ENCODE peak calls at places on chromosomes 2 and 18, in ten cellular contexts. D is right cardiac atrium; Q is activated T-helper 1 cell treated with Interleukin-2 at 50 U/mL for 16 hours; I is mesothelial cell of epicardium; O is activated CD8-positive, alpha-beta memory T cell treated with anti-CD3 and anti-CD28 coated beads, Interleukin-2, amount 50 U/mL, for 4 hours; T is frontal cortex; Z is neural crest cell; M is ELR; N is M059J; C is SJSA1. E is an unnamed sample.

GRCh38 chr2:158753561-158754302 is 41.4 kb upstream of the DAPL1 start:
- DNase-seq in D (peak; percentile 73), O (no peak), Z (peak; percentile 45), I (no peak), M (peak; percentile 69), Q (no peak), C (peak; percentile 51), N (peak; percentile 55), T (peak; percentile 49), E (peak; percentile 22)

GRCh38 chr2:33292981-33293586 is 183.4 kb upstream of the RASGRP3 start:
- DNase-seq in T (no peak), O (no peak), D (no peak), M (no peak), C (no peak), N (no peak), Q (no peak), I (no peak), Z (no peak), E (no peak)

GRCh38 chr2:223811757-223812156 is 25.6 kb downstream of the AP1S3 start:
- DNase-seq in T (no peak), N (peak; percentile 44), C (no peak), O (no peak), Q (no peak), Z (no peak), I (no peak), M (no peak), D (no peak), E (no peak)

GRCh38 chr2:26979761-26980160 is 9.3 kb downstream of the MAPRE3 start:
- DNase-seq in I (no peak), D (no peak), Z (no peak), C (no peak), T (no peak), M (no peak), O (no peak), N (no peak), Q (no peak), E (no peak)

GRCh38 chr2:64784168-64785061 is 130.7 kb upstream of the SERTAD2 start:
- DNase-seq in C (no peak), D (no peak), I (no peak), N (no peak), Z (no peak), Q (no peak), T (no peak), M (no peak), O (no peak), E (no peak)

GRCh38 chr2:241350878-241351639 is 5.0 kb upstream of the FARP2 start:
- DNase-seq in N (no peak), Z (no peak), O (no peak), M (no peak), T (no peak), D (no peak), I (no peak), Q (no peak), C (no peak), E (no peak)

GRCh38 chr2:128440666-128441340 is 122.1 kb upstream of the HS6ST1 start:
- DNase-seq in O (peak; percentile 9), N (no peak), T (no peak), D (peak; percentile 58), M (no peak), I (peak; percentile 13), C (no peak), Z (no peak), Q (no peak), E (no peak)

GRCh38 chr2:73091696-73092095 is 20.2 kb upstream of the SFXN5 start:
- DNase-seq in I (no peak), N (no peak), M (no peak), Z (no peak), D (no peak), O (no peak), T (no peak), C (no peak), Q (no peak), E (no peak)

GRCh38 chr2:44676379-44676778 is 265.1 kb upstream of the SIX3 start:
- DNase-seq in T (no peak), N (no peak), M (no peak), Q (no peak), I (no peak), O (no peak), D (no peak), C (no peak), Z (no peak), E (no peak)

GRCh38 chr2:173231042-173231441 is 123.6 kb upstream of the CDCA7 start:
- DNase-seq in I (no peak), D (no peak), Z (no peak), Q (no peak), M (no peak), N (no peak), C (no peak), T (no peak), O (no peak), E (no peak)

GRCh38 chr2:23656597-23656973 is 270.3 kb downstream of the ATAD2B start:
- DNase-seq in Q (no peak), Z (no peak), C (no peak), D (peak; percentile 69), N (no peak), T (no peak), O (no peak), I (no peak), M (no peak), E (no peak)

GRCh38 chr2:84901593-84902120 is 3.8 kb upstream of the TMSB10 start:
- DNase-seq in O (no peak), Z (no peak), M (peak; percentile 63), N (peak; percentile 84), T (no peak), C (no peak), Q (no peak), D (no peak), I (no peak), E (no peak)

GRCh38 chr2:131521961-131522781 is 5.5 kb upstream of the CCDC74A start:
- DNase-seq in T (no peak), C (no peak), Z (no peak), D (peak; percentile 28), Q (no peak), I (no peak), M (no peak), N (no peak), O (no peak), E (no peak)

GRCh38 chr2:157441072-157441454 is 2.8 kb downstream of the CYTIP start:
- DNase-seq in D (no peak), Q (no peak), T (no peak), N (no peak), Z (no peak), I (no peak), C (no peak), O (no peak), M (no peak), E (no peak)

GRCh38 chr18:45464619-45465018 is 150.7 kb upstream of the SLC14A2 start:
- DNase-seq in N (no peak), D (peak; percentile 75), I (no peak), O (no peak), Z (no peak), T (no peak), M (no peak), Q (no peak), C (no peak), E (no peak)

GRCh38 chr18:49862656-49863385 is 49.5 kb upstream of the ACAA2 start:
- DNase-seq in T (no peak), Z (no peak), D (no peak), O (no peak), I (no peak), N (no peak), C (no peak), Q (no peak), M (no peak), E (no peak)

GRCh38 chr2:133674433-133675331 is 106.4 kb upstream of the NCKAP5 start:
- DNase-seq in M (peak; percentile 42), O (no peak), I (peak; percentile 23), Z (peak; percentile 20), Q (no peak), D (peak; percentile 83), C (peak; percentile 81), T (no peak), N (peak; percentile 77), E (peak; percentile 30)

GRCh38 chr2:113324684-113325160 is 46.0 kb upstream of the PAX8 start:
- DNase-seq in T (peak; percentile 52), N (peak; percentile 80), Q (peak; percentile 2), M (peak; percentile 75), D (peak; percentile 79), I (peak; percentile 61), Z (peak; percentile 64), C (peak; percentile 62), O (peak; percentile 48), E (peak; percentile 68)

GRCh38 chr18:37470986-37471385 is 94.6 kb downstream of the CELF4 start:
- DNase-seq in O (no peak), I (no peak), C (no peak), N (no peak), T (no peak), M (no peak), Z (no peak), Q (no peak), D (no peak), E (no peak)

GRCh38 chr2:166057363-166058169 is 70.3 kb downstream of the SCN1A start:
- DNase-seq in Z (no peak), M (peak; percentile 58), C (no peak), D (no peak), N (peak; percentile 13), I (no peak), O (no peak), Q (no peak), T (no peak), E (no peak)

GRCh38 chr2:100399714-100400113 is 17.8 kb downstream of the CHST10 start:
- DNase-seq in D (no peak), I (no peak), Z (no peak), Q (no peak), C (no peak), N (no peak), T (no peak), M (no peak), O (no peak), E (no peak)

GRCh38 chr2:198374375-198375072 is 570.1 kb downstream of the PLCL1 start:
- DNase-seq in T (no peak), N (peak; percentile 49), D (no peak), C (peak; percentile 62), M (peak; percentile 68), I (no peak), Z (peak; percentile 31), Q (no peak), O (no peak), E (peak; percentile 70)

GRCh38 chr18:74412106-74412880 is 44.8 kb downstream of the DIPK1C start:
- DNase-seq in Q (no peak), D (no peak), I (no peak), N (no peak), O (no peak), T (peak; percentile 58), M (no peak), C (no peak), Z (peak; percentile 39), E (peak; percentile 26)

GRCh38 chr2:42795871-42796301 is 3.5 kb upstream of the HAAO start:
- DNase-seq in M (no peak), C (no peak), I (no peak), N (no peak), Z (no peak), D (no peak), O (no peak), T (no peak), Q (no peak), E (no peak)

GRCh38 chr2:168136392-168136977 is 110.9 kb downstream of the STK39 start:
- DNase-seq in M (peak; percentile 65), I (no peak), C (peak; percentile 25), Z (no peak), Q (no peak), D (no peak), N (peak; percentile 52), T (no peak), O (no peak), E (no peak)

GRCh38 chr2:122191331-122191730 is 435.9 kb downstream of the TSN start:
- DNase-seq in Z (peak; percentile 39), C (peak; percentile 2), D (peak; percentile 46), M (peak; percentile 51), T (no peak), Q (no peak), I (no peak), O (no peak), N (peak; percentile 15), E (peak; percentile 73)

GRCh38 chr2:149716687-149717086 is 129.1 kb upstream of the MMADHC start:
- DNase-seq in T (no peak), I (no peak), N (no peak), M (no peak), C (no peak), D (no peak), O (no peak), Z (no peak), Q (no peak), E (no peak)

GRCh38 chr2:96907405-96908041 is 37.6 kb upstream of the SEMA4C start:
- DNase-seq in M (no peak), Z (peak; percentile 38), N (no peak), Q (no peak), D (peak; percentile 95), T (no peak), I (no peak), O (no peak), C (no peak), E (peak; percentile 71)